ENCODE peak calls at places on chromosomes 2 and 18, in nine cellular contexts. A is cardiac fibroblast, S is IMR-90, L is T-cell, V is GM20000, X is smooth muscle cell of the brain vasculature, T is pancreas, R is K562, Q is renal cortical epithelial cell. J is an unnamed sample.

GRCh38 chr2:6944546-6944945 is 27.3 kb downstream of the RNF144A start:
- DNase-seq in A (no peak), S (no peak), L (no peak), V (no peak), X (no peak), T (no peak), R (no peak), Q (no peak), J (no peak)

GRCh38 chr2:95232232-95232631 is 24.9 kb downstream of the ZNF892 start:
- DNase-seq in A (no peak), S (no peak), L (no peak), V (no peak), X (no peak), T (no peak), R (no peak), Q (no peak), J (no peak)

GRCh38 chr2:163697846-163698637 is 37.8 kb downstream of the FIGN start:
- DNase-seq in A (no peak), S (no peak), L (no peak), V (no peak), X (no peak), T (no peak), R (no peak), Q (no peak), J (no peak)

GRCh38 chr18:8744038-8744437 is 38.7 kb downstream of the MTCL1 start:
- DNase-seq in A (no peak), S (no peak), L (no peak), V (no peak), X (no peak), T (no peak), R (no peak), Q (no peak), J (no peak)

GRCh38 chr2:5094192-5094591 is 598.0 kb upstream of the SOX11 start:
- DNase-seq in A (no peak), S (no peak), L (no peak), V (no peak), X (no peak), T (no peak), R (no peak), Q (no peak), J (no peak)

GRCh38 chr2:198930170-198930569 is 527.6 kb downstream of the SATB2 start:
- DNase-seq in A (no peak), S (no peak), L (no peak), V (no peak), X (no peak), T (no peak), R (no peak), Q (no peak), J (no peak)

GRCh38 chr18:22250591-22250996 is 81.2 kb downstream of the GATA6 start:
- DNase-seq in A (peak; percentile 20), S (no peak), L (no peak), V (no peak), X (no peak), T (no peak), R (no peak), Q (peak; percentile 94), J (no peak)

GRCh38 chr2:11071207-11071606 is 84.1 kb upstream of the SLC66A3 start:
- DNase-seq in A (peak; percentile 28), S (peak; percentile 20), L (no peak), V (no peak), X (no peak), T (no peak), R (peak; percentile 14), Q (no peak), J (no peak)

GRCh38 chr18:77765468-77765867 is 515.8 kb downstream of the GALR1 start:
- DNase-seq in A (peak; percentile 16), S (no peak), L (no peak), V (no peak), X (no peak), T (peak; percentile 18), R (peak; percentile 19), Q (no peak), J (no peak)

GRCh38 chr2:25700221-25700660 is 26.9 kb upstream of the DTNB start:
- DNase-seq in A (peak; percentile 61), S (peak; percentile 59), L (peak; percentile 6), V (peak; percentile 56), X (no peak), T (peak; percentile 35), R (peak; percentile 27), Q (peak; percentile 31), J (no peak)

GRCh38 chr2:50125230-50125629 is 906.7 kb downstream of the NRXN1 start:
- DNase-seq in A (no peak), S (no peak), L (no peak), V (no peak), X (no peak), T (no peak), R (no peak), Q (no peak), J (no peak)

GRCh38 chr2:675460-675859 is 1.7 kb downstream of the TMEM18 start:
- DNase-seq in A (no peak), S (peak; percentile 23), L (no peak), V (no peak), X (no peak), T (no peak), R (no peak), Q (no peak), J (no peak)

GRCh38 chr2:201130524-201131186 is 14.7 kb downstream of the CFLAR start:
- DNase-seq in A (peak; percentile 91), S (peak; percentile 91), L (peak; percentile 18), V (no peak), X (no peak), T (no peak), R (peak; percentile 39), Q (peak; percentile 94), J (peak; percentile 28)

GRCh38 chr18:35661483-35662146 is 80.1 kb downstream of the GALNT1 start:
- DNase-seq in A (no peak), S (no peak), L (no peak), V (peak; percentile 13), X (no peak), T (no peak), R (no peak), Q (no peak), J (no peak)

J was measured in activated effector memory CD4-positive, alpha-beta T cell treated with Interleukin-2 at 50 U/mL for 16 hours.